ENCODE peak calls at places on chromosomes 11 and 22, in eight cellular contexts. C is EH; Y is AG08395; W is GM23338; Q is activated T-cell treated with anti-CD3 and anti-CD28 coated beads for 48 hours; R is stimulated activated CD8-positive, alpha-beta memory T cell treated with anti-CD3 and anti-CD28 coated beads, Interleukin-4, amount 100 ng/mL, for 1 hour; V is GM12865; I is fibroblast of mammary gland. A is an unnamed sample.

GRCh38 chr11:122421684-122422083 is 233.8 kb upstream of the UBASH3B start:
- DNase-seq in I (no peak), Y (no peak), C (no peak), R (no peak), W (no peak), V (no peak), Q (no peak), A (no peak)

GRCh38 chr11:79973701-79974626 is 533.1 kb upstream of the TENM4 start:
- DNase-seq in R (no peak), Q (no peak), W (peak), I (peak), Y (peak), C (peak), V (no peak), A (no peak)

GRCh38 chr11:94638278-94638901 is 71.2 kb downstream of the PIWIL4 start:
- DNase-seq in C (peak), W (no peak), I (no peak), Q (no peak), Y (peak), V (no peak), R (no peak), A (no peak)

GRCh38 chr22:22932512-22932941 is 44.9 kb downstream of the IGLL5 start:
- DNase-seq in C (no peak), W (no peak), V (peak), I (no peak), Y (no peak), Q (no peak), R (no peak), A (no peak)

GRCh38 chr11:35928688-35929087 is 15.2 kb upstream of the LDLRAD3 start:
- DNase-seq in V (no peak), C (no peak), R (no peak), Q (no peak), W (no peak), Y (no peak), I (no peak), A (no peak)

GRCh38 chr11:78380615-78381029 is 37.0 kb downstream of the GAB2 start:
- DNase-seq in I (peak), R (no peak), Y (peak), Q (no peak), W (no peak), C (peak), V (no peak), A (no peak)

GRCh38 chr11:76689313-76689712 is 18.8 kb upstream of the LRRC32 start:
- DNase-seq in I (no peak), Y (no peak), R (no peak), Q (no peak), V (no peak), C (no peak), W (no peak), A (no peak)

GRCh38 chr11:64580387-64580786 is 10.6 kb upstream of the SLC22A12 start:
- DNase-seq in R (no peak), W (no peak), Q (no peak), I (peak), V (no peak), C (no peak), Y (no peak), A (no peak)

GRCh38 chr11:10931761-10932700 is 74.2 kb upstream of the ZBED5 start:
- DNase-seq in I (no peak), R (no peak), C (no peak), Y (no peak), V (no peak), W (peak), Q (no peak), A (peak)

GRCh38 chr22:44990810-44991209 is 19.0 kb downstream of the PHF21B start:
- DNase-seq in W (no peak), I (no peak), Q (no peak), C (no peak), V (no peak), Y (no peak), R (no peak), A (no peak)

GRCh38 chr22:20550851-20551744 is 43.7 kb downstream of the MED15 start:
- DNase-seq in W (peak), V (peak), Y (peak), C (peak), Q (peak), I (peak), R (no peak), A (peak)

GRCh38 chr11:123378096-123378495 is 52.0 kb upstream of the GRAMD1B start:
- DNase-seq in V (no peak), I (no peak), Q (no peak), C (no peak), R (no peak), W (no peak), Y (no peak), A (no peak)

GRCh38 chr22:41048791-41049717 is 43.3 kb upstream of the EP300 start:
- DNase-seq in Y (peak), Q (no peak), I (peak), R (no peak), W (peak), C (peak), V (no peak), A (no peak)

GRCh38 chr11:10654211-10655150 is 39.1 kb downstream of the IRAG1 start:
- DNase-seq in I (peak), R (peak), V (peak), Q (no peak), W (peak), Y (no peak), C (peak), A (peak)

GRCh38 chr22:37842015-37842793 is 1.9 kb downstream of the ANKRD54 start:
- DNase-seq in W (no peak), V (no peak), R (no peak), Q (no peak), Y (no peak), C (no peak), I (no peak), A (no peak)

GRCh38 chr22:23862103-23862502 is 4.4 kb downstream of the SLC2A11 start:
- DNase-seq in Q (peak), R (no peak), W (peak), Y (peak), C (peak), I (peak), V (peak), A (peak)

GRCh38 chr22:43850529-43850928 is 11.8 kb downstream of the SULT4A1 start:
- DNase-seq in R (no peak), Y (no peak), Q (no peak), I (no peak), C (no peak), W (no peak), V (no peak), A (no peak)

GRCh38 chr11:86743223-86744118 is 56.9 kb upstream of the PRSS23 start:
- DNase-seq in I (peak), Y (peak), V (no peak), W (no peak), R (no peak), Q (peak), C (peak), A (no peak)

GRCh38 chr11:65476632-65477270 is 22.1 kb upstream of the MALAT1 start:
- DNase-seq in V (no peak), W (no peak), Q (no peak), Y (no peak), I (peak), C (peak), R (no peak), A (peak)

GRCh38 chr22:38751422-38752346 is 4.1 kb downstream of the SUN2 start:
- DNase-seq in R (peak), C (no peak), Y (no peak), W (no peak), Q (peak), V (peak), I (no peak), A (peak)

GRCh38 chr22:50317178-50317577 is 9.6 kb downstream of the DENND6B start:
- DNase-seq in W (no peak), Y (no peak), C (no peak), R (no peak), Q (no peak), V (no peak), I (no peak), A (no peak)

GRCh38 chr11:12769834-12770345 is 95.7 kb downstream of the TEAD1 start:
- DNase-seq in Y (peak), V (no peak), I (peak), C (peak), R (no peak), W (peak), Q (no peak), A (no peak)

GRCh38 chr11:114984611-114985163 is 306.4 kb downstream of the NXPE2 start:
- DNase-seq in Y (no peak), Q (no peak), R (no peak), I (no peak), V (no peak), C (no peak), W (no peak), A (no peak)

GRCh38 chr22:40030757-40031092 is 36.0 kb downstream of the FAM83F start:
- DNase-seq in V (no peak), Q (no peak), I (no peak), C (no peak), W (peak), R (no peak), Y (no peak), A (no peak)

GRCh38 chr22:39216143-39216490 is 28.7 kb downstream of the PDGFB start:
- DNase-seq in V (no peak), R (no peak), Y (no peak), C (no peak), Q (no peak), I (no peak), W (no peak), A (no peak)

GRCh38 chr11:67006029-67006884 is 16.7 kb upstream of the SYT12 start:
- DNase-seq in V (peak), R (no peak), C (peak), Y (peak), W (peak), I (peak), Q (peak), A (no peak)

GRCh38 chr22:43272869-43273318 is 70.3 kb downstream of the SCUBE1 start:
- DNase-seq in C (no peak), I (no peak), V (peak), R (no peak), Q (no peak), W (peak), Y (no peak), A (no peak)

GRCh38 chr11:9120659-9121350 is 29.4 kb upstream of the SCUBE2 start:
- DNase-seq in Q (no peak), I (no peak), V (peak), R (no peak), C (no peak), Y (no peak), W (peak), A (no peak)

GRCh38 chr11:111344032-111344431 is 35.0 kb downstream of the POU2AF1 start:
- DNase-seq in C (peak), R (no peak), I (peak), W (no peak), V (peak), Q (no peak), Y (peak), A (no peak)

GRCh38 chr11:471468-472145 is 21.5 kb downstream of the PTDSS2 start:
- DNase-seq in I (no peak), V (no peak), Y (no peak), C (no peak), Q (no peak), W (no peak), R (no peak), A (no peak)

GRCh38 chr11:27119396-27119795 is 78.8 kb downstream of the BBOX1 start:
- DNase-seq in V (no peak), Y (no peak), R (no peak), Q (no peak), I (no peak), C (no peak), W (no peak), A (no peak)

A was measured in GM10248.